ENCODE peak calls at places on chromosomes 6 and 20, in nine cellular contexts. One of them, this sample, is unnamed.

GRCh38 chr6:152634773-152635172 is 2.4 kb downstream of the SYNE1 start:
- DNase-seq in activated CD4-positive, alpha-beta T cell treated with anti-CD3 and anti-CD28 coated beads for 24 hours: no peak
- DNase-seq in endothelial cell of umbilical vein: no peak
- DNase-seq in naive thymus-derived CD8-positive, alpha-beta T cell: no peak
- DNase-seq in posterior cingulate gyrus: no peak
- DNase-seq in GM04504: no peak
- DNase-seq in tibial nerve: no peak
- DNase-seq in hepatocyte: no peak
- DNase-seq in H7: no peak
- DNase-seq in this sample: no peak

GRCh38 chr6:33314943-33315752 is 1.3 kb upstream of the TAPBP start:
- DNase-seq in GM04504: no peak
- DNase-seq in posterior cingulate gyrus: no peak
- DNase-seq in H7: peak; percentile 81
- DNase-seq in tibial nerve: peak; percentile 44
- DNase-seq in activated CD4-positive, alpha-beta T cell treated with anti-CD3 and anti-CD28 coated beads for 24 hours: no peak
- DNase-seq in hepatocyte: peak; percentile 79
- DNase-seq in endothelial cell of umbilical vein: peak; percentile 42
- DNase-seq in naive thymus-derived CD8-positive, alpha-beta T cell: no peak
- DNase-seq in this sample: no peak

GRCh38 chr6:139853302-139853992 is 479.0 kb upstream of the CITED2 start:
- DNase-seq in H7: no peak
- DNase-seq in activated CD4-positive, alpha-beta T cell treated with anti-CD3 and anti-CD28 coated beads for 24 hours: no peak
- DNase-seq in naive thymus-derived CD8-positive, alpha-beta T cell: no peak
- DNase-seq in posterior cingulate gyrus: no peak
- DNase-seq in tibial nerve: no peak
- DNase-seq in hepatocyte: peak; percentile 34
- DNase-seq in GM04504: peak; percentile 73
- DNase-seq in endothelial cell of umbilical vein: no peak
- DNase-seq in this sample: no peak

GRCh38 chr6:88238065-88238464 is 71.9 kb upstream of the CNR1 start:
- DNase-seq in GM04504: no peak
- DNase-seq in naive thymus-derived CD8-positive, alpha-beta T cell: no peak
- DNase-seq in posterior cingulate gyrus: no peak
- DNase-seq in tibial nerve: no peak
- DNase-seq in H7: peak; percentile 57
- DNase-seq in hepatocyte: peak; percentile 56
- DNase-seq in endothelial cell of umbilical vein: peak; percentile 3
- DNase-seq in activated CD4-positive, alpha-beta T cell treated with anti-CD3 and anti-CD28 coated beads for 24 hours: no peak
- DNase-seq in this sample: no peak

GRCh38 chr6:139590206-139590605 is 215.8 kb upstream of the CITED2 start:
- DNase-seq in activated CD4-positive, alpha-beta T cell treated with anti-CD3 and anti-CD28 coated beads for 24 hours: no peak
- DNase-seq in posterior cingulate gyrus: no peak
- DNase-seq in GM04504: no peak
- DNase-seq in hepatocyte: no peak
- DNase-seq in naive thymus-derived CD8-positive, alpha-beta T cell: no peak
- DNase-seq in tibial nerve: no peak
- DNase-seq in endothelial cell of umbilical vein: no peak
- DNase-seq in H7: no peak
- DNase-seq in this sample: no peak

GRCh38 chr6:43621078-43621835 is 7.8 kb downstream of the GTPBP2 start:
- DNase-seq in tibial nerve: no peak
- DNase-seq in naive thymus-derived CD8-positive, alpha-beta T cell: no peak
- DNase-seq in H7: no peak
- DNase-seq in posterior cingulate gyrus: no peak
- DNase-seq in hepatocyte: no peak
- DNase-seq in activated CD4-positive, alpha-beta T cell treated with anti-CD3 and anti-CD28 coated beads for 24 hours: no peak
- DNase-seq in endothelial cell of umbilical vein: no peak
- DNase-seq in GM04504: no peak
- DNase-seq in this sample: no peak

GRCh38 chr6:139708342-139709199 is 334.1 kb upstream of the CITED2 start:
- DNase-seq in GM04504: peak; percentile 58
- DNase-seq in naive thymus-derived CD8-positive, alpha-beta T cell: no peak
- DNase-seq in endothelial cell of umbilical vein: peak; percentile 61
- DNase-seq in posterior cingulate gyrus: no peak
- DNase-seq in activated CD4-positive, alpha-beta T cell treated with anti-CD3 and anti-CD28 coated beads for 24 hours: no peak
- DNase-seq in tibial nerve: no peak
- DNase-seq in hepatocyte: peak; percentile 72
- DNase-seq in H7: no peak
- DNase-seq in this sample: no peak

GRCh38 chr6:149896491-149896890 is 1.4 kb downstream of the RAET1E start:
- DNase-seq in GM04504: peak; percentile 16
- DNase-seq in naive thymus-derived CD8-positive, alpha-beta T cell: no peak
- DNase-seq in H7: no peak
- DNase-seq in hepatocyte: no peak
- DNase-seq in endothelial cell of umbilical vein: peak; percentile 18
- DNase-seq in tibial nerve: no peak
- DNase-seq in activated CD4-positive, alpha-beta T cell treated with anti-CD3 and anti-CD28 coated beads for 24 hours: no peak
- DNase-seq in posterior cingulate gyrus: no peak
- DNase-seq in this sample: no peak

GRCh38 chr6:168097221-168097620 is 18.2 kb upstream of the FRMD1 start:
- DNase-seq in GM04504: no peak
- DNase-seq in H7: peak; percentile 45
- DNase-seq in posterior cingulate gyrus: peak; percentile 45
- DNase-seq in tibial nerve: no peak
- DNase-seq in naive thymus-derived CD8-positive, alpha-beta T cell: no peak
- DNase-seq in endothelial cell of umbilical vein: no peak
- DNase-seq in activated CD4-positive, alpha-beta T cell treated with anti-CD3 and anti-CD28 coated beads for 24 hours: no peak
- DNase-seq in hepatocyte: no peak
- DNase-seq in this sample: no peak

GRCh38 chr6:321158-321438 is 28.8 kb downstream of the DUSP22 start:
- DNase-seq in hepatocyte: no peak
- DNase-seq in H7: no peak
- DNase-seq in tibial nerve: no peak
- DNase-seq in activated CD4-positive, alpha-beta T cell treated with anti-CD3 and anti-CD28 coated beads for 24 hours: no peak
- DNase-seq in posterior cingulate gyrus: no peak
- DNase-seq in GM04504: no peak
- DNase-seq in endothelial cell of umbilical vein: no peak
- DNase-seq in naive thymus-derived CD8-positive, alpha-beta T cell: no peak
- DNase-seq in this sample: no peak

GRCh38 chr20:50540620-50541605 is 30.7 kb downstream of the PTPN1 start:
- DNase-seq in activated CD4-positive, alpha-beta T cell treated with anti-CD3 and anti-CD28 coated beads for 24 hours: no peak
- DNase-seq in endothelial cell of umbilical vein: peak; percentile 94
- DNase-seq in naive thymus-derived CD8-positive, alpha-beta T cell: no peak
- DNase-seq in H7: no peak
- DNase-seq in GM04504: no peak
- DNase-seq in hepatocyte: peak; percentile 43
- DNase-seq in posterior cingulate gyrus: no peak
- DNase-seq in tibial nerve: no peak
- DNase-seq in this sample: no peak

GRCh38 chr20:48879609-48880008 is 41.9 kb upstream of the ARFGEF2 start:
- DNase-seq in endothelial cell of umbilical vein: peak; percentile 24
- DNase-seq in GM04504: no peak
- DNase-seq in hepatocyte: no peak
- DNase-seq in naive thymus-derived CD8-positive, alpha-beta T cell: no peak
- DNase-seq in H7: no peak
- DNase-seq in activated CD4-positive, alpha-beta T cell treated with anti-CD3 and anti-CD28 coated beads for 24 hours: no peak
- DNase-seq in tibial nerve: no peak
- DNase-seq in posterior cingulate gyrus: no peak
- DNase-seq in this sample: no peak

GRCh38 chr6:158031191-158031444 is 49.5 kb downstream of the SYNJ2 start:
- DNase-seq in H7: peak; percentile 43
- DNase-seq in hepatocyte: no peak
- DNase-seq in tibial nerve: no peak
- DNase-seq in naive thymus-derived CD8-positive, alpha-beta T cell: no peak
- DNase-seq in GM04504: no peak
- DNase-seq in activated CD4-positive, alpha-beta T cell treated with anti-CD3 and anti-CD28 coated beads for 24 hours: no peak
- DNase-seq in endothelial cell of umbilical vein: no peak
- DNase-seq in posterior cingulate gyrus: peak; percentile 60
- DNase-seq in this sample: no peak

GRCh38 chr20:23776067-23776771 is 25.5 kb upstream of the CST1 start:
- DNase-seq in endothelial cell of umbilical vein: no peak
- DNase-seq in H7: peak; percentile 70
- DNase-seq in GM04504: no peak
- DNase-seq in tibial nerve: no peak
- DNase-seq in activated CD4-positive, alpha-beta T cell treated with anti-CD3 and anti-CD28 coated beads for 24 hours: no peak
- DNase-seq in hepatocyte: no peak
- DNase-seq in posterior cingulate gyrus: peak; percentile 55
- DNase-seq in naive thymus-derived CD8-positive, alpha-beta T cell: no peak
- DNase-seq in this sample: no peak

GRCh38 chr6:47440722-47441121 is 36.9 kb upstream of the CD2AP start:
- DNase-seq in endothelial cell of umbilical vein: no peak
- DNase-seq in tibial nerve: no peak
- DNase-seq in GM04504: no peak
- DNase-seq in posterior cingulate gyrus: no peak
- DNase-seq in naive thymus-derived CD8-positive, alpha-beta T cell: no peak
- DNase-seq in H7: no peak
- DNase-seq in hepatocyte: no peak
- DNase-seq in activated CD4-positive, alpha-beta T cell treated with anti-CD3 and anti-CD28 coated beads for 24 hours: no peak
- DNase-seq in this sample: no peak

GRCh38 chr6:9208956-9209355 is 773.6 kb upstream of the SLC35B3 start:
- DNase-seq in posterior cingulate gyrus: no peak
- DNase-seq in H7: no peak
- DNase-seq in GM04504: no peak
- DNase-seq in activated CD4-positive, alpha-beta T cell treated with anti-CD3 and anti-CD28 coated beads for 24 hours: no peak
- DNase-seq in hepatocyte: no peak
- DNase-seq in tibial nerve: no peak
- DNase-seq in endothelial cell of umbilical vein: no peak
- DNase-seq in naive thymus-derived CD8-positive, alpha-beta T cell: no peak
- DNase-seq in this sample: no peak

GRCh38 chr6:62129127-62129526 is 156.9 kb downstream of the KHDRBS2 start:
- DNase-seq in GM04504: no peak
- DNase-seq in posterior cingulate gyrus: no peak
- DNase-seq in H7: no peak
- DNase-seq in tibial nerve: no peak
- DNase-seq in endothelial cell of umbilical vein: no peak
- DNase-seq in naive thymus-derived CD8-positive, alpha-beta T cell: no peak
- DNase-seq in hepatocyte: no peak
- DNase-seq in activated CD4-positive, alpha-beta T cell treated with anti-CD3 and anti-CD28 coated beads for 24 hours: no peak
- DNase-seq in this sample: no peak

GRCh38 chr20:4109587-4109986 is 94.2 kb upstream of the RNF24 start:
- DNase-seq in naive thymus-derived CD8-positive, alpha-beta T cell: no peak
- DNase-seq in posterior cingulate gyrus: no peak
- DNase-seq in tibial nerve: no peak
- DNase-seq in activated CD4-positive, alpha-beta T cell treated with anti-CD3 and anti-CD28 coated beads for 24 hours: no peak
- DNase-seq in endothelial cell of umbilical vein: no peak
- DNase-seq in GM04504: no peak
- DNase-seq in hepatocyte: no peak
- DNase-seq in H7: no peak
- DNase-seq in this sample: no peak

GRCh38 chr20:18166241-18166881 is 28.7 kb downstream of the KAT14 start:
- DNase-seq in tibial nerve: no peak
- DNase-seq in H7: peak; percentile 34
- DNase-seq in hepatocyte: no peak
- DNase-seq in posterior cingulate gyrus: no peak
- DNase-seq in naive thymus-derived CD8-positive, alpha-beta T cell: no peak
- DNase-seq in activated CD4-positive, alpha-beta T cell treated with anti-CD3 and anti-CD28 coated beads for 24 hours: no peak
- DNase-seq in GM04504: no peak
- DNase-seq in endothelial cell of umbilical vein: no peak
- DNase-seq in this sample: no peak

GRCh38 chr6:128246472-128246871 is 273.9 kb downstream of the PTPRK start:
- DNase-seq in endothelial cell of umbilical vein: no peak
- DNase-seq in tibial nerve: no peak
- DNase-seq in GM04504: no peak
- DNase-seq in naive thymus-derived CD8-positive, alpha-beta T cell: no peak
- DNase-seq in activated CD4-positive, alpha-beta T cell treated with anti-CD3 and anti-CD28 coated beads for 24 hours: no peak
- DNase-seq in posterior cingulate gyrus: no peak
- DNase-seq in H7: no peak
- DNase-seq in hepatocyte: peak; percentile 6
- DNase-seq in this sample: no peak

GRCh38 chr6:128131566-128131965 is 230.7 kb upstream of the THEMIS start:
- DNase-seq in H7: no peak
- DNase-seq in activated CD4-positive, alpha-beta T cell treated with anti-CD3 and anti-CD28 coated beads for 24 hours: no peak
- DNase-seq in naive thymus-derived CD8-positive, alpha-beta T cell: no peak
- DNase-seq in hepatocyte: no peak
- DNase-seq in posterior cingulate gyrus: no peak
- DNase-seq in GM04504: no peak
- DNase-seq in tibial nerve: no peak
- DNase-seq in endothelial cell of umbilical vein: peak; percentile 72
- DNase-seq in this sample: no peak

GRCh38 chr6:156949376-156949775 is 172.2 kb downstream of the ARID1B start:
- DNase-seq in GM04504: no peak
- DNase-seq in tibial nerve: no peak
- DNase-seq in activated CD4-positive, alpha-beta T cell treated with anti-CD3 and anti-CD28 coated beads for 24 hours: no peak
- DNase-seq in hepatocyte: peak; percentile 23
- DNase-seq in posterior cingulate gyrus: no peak
- DNase-seq in naive thymus-derived CD8-positive, alpha-beta T cell: no peak
- DNase-seq in H7: no peak
- DNase-seq in endothelial cell of umbilical vein: peak; percentile 41
- DNase-seq in this sample: no peak

GRCh38 chr20:5031206-5031557 is 29.9 kb upstream of the SLC23A2 start:
- DNase-seq in naive thymus-derived CD8-positive, alpha-beta T cell: no peak
- DNase-seq in activated CD4-positive, alpha-beta T cell treated with anti-CD3 and anti-CD28 coated beads for 24 hours: no peak
- DNase-seq in GM04504: no peak
- DNase-seq in endothelial cell of umbilical vein: no peak
- DNase-seq in H7: no peak
- DNase-seq in posterior cingulate gyrus: no peak
- DNase-seq in hepatocyte: peak; percentile 17
- DNase-seq in tibial nerve: no peak
- DNase-seq in this sample: no peak

This sample was measured in D341Med.